ENCODE peak calls at places on chromosomes 5 and 9, in ten cellular contexts. O, Y, B, N, G, E, K, C, I and A are unnamed samples.

GRCh38 chr9:136354592-136355085 is 8.9 kb downstream of the DNLZ start:
- DNase-seq in O (peak; percentile 66), Y (no peak), B (no peak), N (no peak), G (no peak), E (no peak), K (no peak), C (peak; percentile 49), I (peak; percentile 76), A (no peak)

GRCh38 chr9:78292026-78292425 is 4.9 kb upstream of the PSAT1 start:
- DNase-seq in O (no peak), Y (no peak), B (no peak), N (no peak), G (peak; percentile 29), E (no peak), K (no peak), C (no peak), I (no peak), A (no peak)

GRCh38 chr5:759781-760362 is 24.7 kb downstream of the ZDHHC11B start:
- DNase-seq in O (no peak), Y (no peak), B (peak; percentile 6), N (peak; percentile 1), G (no peak), E (no peak), K (no peak), C (no peak), I (peak; percentile 15), A (peak; percentile 4)

GRCh38 chr9:94031946-94032345 is 52.3 kb upstream of the PTPDC1 start:
- DNase-seq in O (peak; percentile 48), Y (no peak), B (no peak), N (no peak), G (no peak), E (no peak), K (no peak), C (no peak), I (no peak), A (no peak)

GRCh38 chr5:155655569-155655968 is 642.0 kb downstream of the KIF4B start:
- DNase-seq in O (no peak), Y (no peak), B (no peak), N (no peak), G (no peak), E (no peak), K (no peak), C (no peak), I (no peak), A (no peak)

GRCh38 chr5:7324919-7325318 is 71.0 kb upstream of the ADCY2 start:
- DNase-seq in O (no peak), Y (no peak), B (no peak), N (no peak), G (no peak), E (no peak), K (no peak), C (no peak), I (no peak), A (no peak)

GRCh38 chr5:6720561-6720921 is 7.3 kb downstream of the TENT4A start:
- DNase-seq in O (no peak), Y (no peak), B (no peak), N (no peak), G (no peak), E (no peak), K (no peak), C (no peak), I (no peak), A (no peak)

GRCh38 chr9:131621551-131622321 is 76.4 kb downstream of the PRRT1B start:
- DNase-seq in O (no peak), Y (no peak), B (no peak), N (no peak), G (no peak), E (no peak), K (no peak), C (no peak), I (no peak), A (no peak)

GRCh38 chr5:117089001-117089400 is 514.4 kb upstream of the SEMA6A start:
- DNase-seq in O (no peak), Y (no peak), B (no peak), N (no peak), G (no peak), E (no peak), K (no peak), C (no peak), I (no peak), A (no peak)

GRCh38 chr5:44332360-44332971 is 56.8 kb downstream of the FGF10 start:
- DNase-seq in O (peak; percentile 56), Y (peak; percentile 7), B (no peak), N (no peak), G (peak; percentile 49), E (no peak), K (no peak), C (peak; percentile 13), I (no peak), A (no peak)